ENCODE peak calls at places on chromosomes 3 and 15, in five cellular contexts. U is stimulated activated CD8-positive, alpha-beta memory T cell treated with anti-CD3 and anti-CD28 coated beads, Interleukin-15, amount 100 ng/mL, for 4 hours; F is T-helper 17 cell; R is NCI-H1092; Q is GM23338. K is an unnamed sample.

GRCh38 chr3:14909250-14909649 is 38.1 kb upstream of the NR2C2 start:
- DNase-seq in R (no peak), U (no peak), Q (no peak), F (no peak), K (no peak)

GRCh38 chr3:99702953-99703352 is 64.6 kb downstream of the COL8A1 start:
- DNase-seq in R (no peak), F (no peak), U (no peak), Q (no peak), K (no peak)

GRCh38 chr15:56732135-56732880 is 1.0 kb downstream of the ZNF280D start:
- DNase-seq in U (no peak), Q (peak), R (peak), F (no peak), K (no peak)

GRCh38 chr3:120025520-120025919 is 68.7 kb downstream of the GSK3B start:
- DNase-seq in R (no peak), Q (no peak), F (no peak), U (no peak), K (no peak)

GRCh38 chr3:184227481-184227935 is 1.9 kb upstream of the VWA5B2 start:
- DNase-seq in U (no peak), Q (peak), F (peak), R (no peak), K (peak)

GRCh38 chr3:185824051-185824466 is 783 bp downstream of the IGF2BP2 start:
- DNase-seq in U (no peak), Q (peak), R (no peak), F (no peak), K (peak)

GRCh38 chr3:62373714-62374333 is 474 bp upstream of the FEZF2 start:
- DNase-seq in R (no peak), U (no peak), F (no peak), Q (peak), K (peak)

GRCh38 chr15:71325461-71325860 is 210.2 kb downstream of the THSD4 start:
- DNase-seq in F (no peak), Q (no peak), U (no peak), R (no peak), K (no peak)

GRCh38 chr3:124730129-124730919 is at the start of gene UMPS:
- DNase-seq in Q (peak), F (peak), U (peak), R (peak), K (peak)